ENCODE peak calls at places on chromosomes 1 and 21, in five cellular contexts. K is HepG2, U is right atrium auricular region, I is tibial artery, L is Caco-2. N is an unnamed sample. For H3K4me1, the result is how much of the 10 kb centered on the place peaks cover.

GRCh38 chr1:46577671-46578070 is 26.2 kb upstream of the KNCN start:
- DNase-seq in K (no peak), U (no peak), I (no peak), L (no peak), N (no peak)

GRCh38 chr21:45872471-45872870 is 109.1 kb upstream of the COL6A1 start:
- DNase-seq in K (no peak), U (no peak), I (no peak), L (no peak), N (no peak)

GRCh38 chr1:59238535-59238934 is 58.4 kb upstream of the FGGY start:
- DNase-seq in K (no peak), U (no peak), I (no peak), L (no peak), N (no peak)

GRCh38 chr1:156657971-156658319 is 16.0 kb downstream of the BCAN start:
- DNase-seq in K (no peak), U (no peak), I (no peak), L (no peak), N (no peak)

GRCh38 chr1:204408074-204408507 is 3.5 kb downstream of the PPP1R15B start:
- DNase-seq in K (no peak), U (peak), I (peak), L (no peak), N (peak)

GRCh38 chr1:174965006-174965971 is 34.5 kb upstream of the CACYBP start:
- DNase-seq in K (no peak), U (no peak), I (no peak), L (no peak), N (no peak)

GRCh38 chr21:35102488-35103407 is 53.6 kb upstream of the RUNX1 start:
- DNase-seq in K (peak), U (peak), I (peak), L (no peak), N (peak)

GRCh38 chr1:71228727-71229371 is 148.0 kb upstream of the ZRANB2 start:
- DNase-seq in K (no peak), U (no peak), I (no peak), L (no peak), N (no peak)

GRCh38 chr1:97306504-97306903 is 584.9 kb downstream of the PTBP2 start:
- DNase-seq in K (no peak), U (no peak), I (no peak), L (no peak), N (no peak)

GRCh38 chr1:167808104-167808503 is 86.3 kb downstream of the MPZL1 start:
- DNase-seq in K (no peak), U (no peak), I (no peak), L (no peak), N (no peak)

GRCh38 chr1:223770621-223771315 is 58.4 kb downstream of the CAPN2 start:
- DNase-seq in K (no peak), U (peak), I (no peak), L (no peak), N (no peak)

GRCh38 chr1:153578936-153579335 is 13.3 kb upstream of the S100A2 start:
- DNase-seq in K (no peak), U (no peak), I (peak), L (peak), N (no peak)

GRCh38 chr1:41958015-41958673 is 39.4 kb upstream of the HIVEP3 start:
- DNase-seq in K (no peak), U (no peak), I (no peak), L (no peak), N (no peak)

GRCh38 chr1:196142111-196142510 is 466.1 kb downstream of the KCNT2 start:
- DNase-seq in K (no peak), U (no peak), I (no peak), L (no peak), N (no peak)

GRCh38 chr21:17495680-17496079 is 17.2 kb upstream of the CXADR start:
- DNase-seq in K (peak), U (no peak), I (no peak), L (no peak), N (no peak)

GRCh38 chr1:97384294-97384952 is 536.4 kb downstream of the DPYD start:
- DNase-seq in K (no peak), U (no peak), I (no peak), L (no peak), N (no peak)

GRCh38 chr1:112618114-112618720 is 724 bp downstream of the ST7L start:
- DNase-seq in K (no peak), U (no peak), I (no peak), L (no peak), N (no peak)

GRCh38 chr1:27564264-27564579 is 39.7 kb downstream of the AHDC1 start:
- DNase-seq in K (no peak), U (no peak), I (no peak), L (no peak), N (no peak)
- H3K4me1 ChIP-seq in K (half or more), U (under half), I (half or more), L (under half), N (half or more)

DNA sequence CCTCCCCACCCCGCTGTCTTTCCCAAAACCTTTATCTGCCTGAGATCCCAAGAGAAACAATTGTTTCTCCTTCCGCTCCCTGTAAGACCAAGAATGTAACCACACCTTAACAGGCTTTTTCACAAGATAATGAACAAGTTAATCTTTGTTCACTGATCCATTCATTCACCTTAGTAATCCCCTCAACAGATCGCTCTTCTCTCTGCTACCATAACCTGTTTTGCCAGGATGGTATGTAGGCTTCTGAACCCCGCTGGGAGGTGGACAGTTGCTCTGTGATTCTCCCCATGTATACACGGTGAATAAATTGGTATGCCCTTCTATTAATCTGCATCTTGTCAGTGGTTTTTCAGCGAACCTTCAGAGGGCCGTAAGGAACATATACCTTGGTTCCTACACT is 18.7 kb upstream of the RGSL1 start:
- DNase-seq in K (no peak), U (no peak), I (no peak), L (no peak), N (no peak)
- TF ChIP-seq CTCF in K (no peak), U (no peak), I (no peak), L (no peak), N (no peak)

GRCh38 chr1:31902509-31902857 is 35.7 kb downstream of the PTP4A2 start:
- DNase-seq in K (no peak), U (no peak), I (no peak), L (no peak), N (no peak)

GRCh38 chr1:31905681-31906080 is 32.5 kb downstream of the PTP4A2 start:
- DNase-seq in K (no peak), U (no peak), I (no peak), L (no peak), N (no peak)

GRCh38 chr1:31905093-31905509 is 33.1 kb downstream of the PTP4A2 start:
- DNase-seq in K (no peak), U (no peak), I (no peak), L (no peak), N (no peak)

GRCh38 chr1:31904339-31905092 is 33.7 kb downstream of the PTP4A2 start:
- DNase-seq in K (peak), U (no peak), I (no peak), L (no peak), N (peak)

DNA sequence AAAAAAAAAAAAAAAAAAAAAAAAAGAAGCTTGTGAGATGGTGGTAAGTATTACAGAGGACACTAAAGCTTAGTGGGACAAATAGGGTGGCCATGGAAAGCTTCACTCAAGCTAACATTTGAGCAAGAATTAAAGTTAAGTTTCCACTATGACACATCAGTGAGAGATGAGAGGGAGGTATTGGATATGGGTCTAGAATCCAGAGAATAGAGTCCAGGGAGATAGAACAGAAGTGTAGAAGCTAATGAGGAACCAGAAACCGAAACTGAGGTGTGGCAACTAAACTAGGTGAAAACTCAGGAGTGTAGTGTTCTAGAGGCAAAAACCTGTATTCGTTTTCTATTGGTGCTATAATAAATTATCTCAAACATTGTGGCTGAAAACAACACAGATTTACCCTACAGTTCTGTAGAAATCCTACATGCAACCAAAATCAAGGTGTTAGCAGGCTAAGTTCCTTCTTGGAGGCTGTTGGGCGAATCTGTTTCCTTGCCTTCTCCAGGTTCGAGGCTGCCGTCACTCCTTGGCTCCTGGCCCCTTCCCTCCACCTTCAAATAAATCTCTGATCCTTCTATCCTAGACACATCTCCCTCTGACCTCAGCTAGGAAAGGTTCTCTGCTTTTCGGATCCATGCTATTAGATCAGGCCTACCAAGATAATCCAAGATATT is 36.2 kb downstream of the PTP4A2 start:
- DNase-seq in K (no peak), U (no peak), I (no peak), L (no peak), N (no peak)
- H3K4me3 ChIP-seq in K (no peak), U (no peak), I (no peak), L (no peak), N (no peak)

GRCh38 chr1:203308205-203309114 is 3.1 kb downstream of the BTG2 start:
- DNase-seq in K (no peak), U (no peak), I (peak), L (no peak), N (no peak)
- H3K4me1 ChIP-seq in K (under half), U (under half), I (under half), L (under half), N (half or more)

GRCh38 chr1:203166192-203166940 is 9.3 kb downstream of the MYBPH start:
- DNase-seq in K (peak), U (no peak), I (no peak), L (peak), N (no peak)
- TF ChIP-seq CTCF in K (peak), U (no peak), I (no peak), L (peak), N (no peak)

DNA sequence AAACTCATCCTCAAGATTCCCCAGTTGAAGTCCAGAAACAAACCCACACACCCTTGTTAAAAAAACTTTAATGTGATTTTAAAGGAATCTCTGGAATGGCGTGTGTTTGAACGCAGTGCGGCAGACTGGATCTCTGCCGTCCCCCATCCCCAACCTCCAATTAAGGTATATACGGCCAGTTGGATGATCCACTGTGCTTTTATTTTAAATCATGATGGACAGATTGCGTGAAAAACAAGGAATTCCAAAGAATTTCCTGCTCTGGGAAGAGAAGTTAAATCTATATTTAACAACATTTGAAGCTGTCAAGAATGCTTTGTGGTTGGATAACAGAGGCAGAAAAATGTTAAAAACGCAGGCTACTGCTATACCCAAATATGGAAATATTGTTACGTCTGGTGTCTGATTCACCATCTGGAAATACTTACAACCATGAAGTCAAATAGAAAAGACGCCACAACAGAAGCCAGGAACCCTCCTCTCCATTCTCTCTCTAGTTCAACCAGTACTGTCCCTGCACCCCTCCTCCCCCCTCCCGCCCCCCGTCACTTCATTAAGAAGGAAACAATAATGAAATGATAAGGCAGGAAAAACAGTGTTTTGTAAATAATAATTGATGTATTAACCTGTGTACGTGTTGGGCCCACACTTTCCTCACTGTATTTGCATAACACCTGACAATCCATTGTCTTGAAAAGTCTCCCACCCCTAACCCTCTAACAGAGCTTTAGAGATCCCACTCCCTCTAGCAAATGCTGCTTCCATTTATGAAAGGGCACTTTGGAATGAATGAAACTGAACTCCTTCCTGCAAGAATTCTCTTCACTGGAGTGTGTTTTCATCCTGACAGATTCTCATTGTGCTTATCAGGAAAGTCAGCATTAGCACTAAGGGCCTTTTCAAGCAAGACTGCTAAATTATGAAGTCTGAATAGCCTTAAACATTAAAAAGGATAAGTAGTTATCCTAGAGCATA is 2.0 kb upstream of the CCN1 start:
- DNase-seq in K (peak), U (no peak), I (no peak), L (no peak), N (no peak)
- H3K4me3 ChIP-seq in K (no peak), U (peak), I (peak), L (no peak), N (peak)

DNA sequence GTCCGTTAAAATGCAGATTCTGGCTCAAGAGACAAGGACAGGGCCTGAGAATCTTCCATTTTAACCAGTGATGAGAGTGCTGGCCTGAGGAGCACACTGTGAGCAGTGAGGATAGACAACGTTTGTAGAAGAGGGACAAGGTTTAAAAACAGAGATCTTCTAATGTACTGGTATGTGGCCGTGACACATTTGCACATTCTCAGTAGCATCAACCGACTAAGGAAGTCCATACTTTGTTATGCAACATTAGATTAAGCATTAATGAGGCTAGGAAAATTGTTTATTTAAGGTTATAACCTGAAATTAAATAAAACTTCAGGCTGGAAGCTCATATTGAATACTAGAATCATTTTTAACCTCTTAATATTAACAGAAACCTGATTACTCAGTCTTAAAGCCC is 98.9 kb downstream of the SLC45A1 start:
- DNase-seq in K (no peak), U (no peak), I (no peak), L (no peak), N (no peak)
- H3K4me1 ChIP-seq in K (under half), U (under half), I (half or more), L (under half), N (half or more)

GRCh38 chr21:41972511-41973205 is 18.8 kb upstream of the C2CD2 start:
- DNase-seq in K (no peak), U (peak), I (no peak), L (no peak), N (no peak)

GRCh38 chr21:41973427-41973831 is 19.6 kb upstream of the C2CD2 start:
- DNase-seq in K (no peak), U (peak), I (no peak), L (no peak), N (no peak)

GRCh38 chr21:41974752-41975053 is 20.9 kb upstream of the C2CD2 start:
- DNase-seq in K (no peak), U (peak), I (no peak), L (no peak), N (no peak)

GRCh38 chr21:41975391-41976272 is 21.8 kb upstream of the C2CD2 start:
- DNase-seq in K (no peak), U (no peak), I (no peak), L (peak), N (no peak)

GRCh38 chr21:41973861-41974751 is 20.3 kb upstream of the C2CD2 start:
- DNase-seq in K (peak), U (peak), I (no peak), L (no peak), N (peak)
- TF ChIP-seq CTCF in K (peak), U (no peak), I (no peak), L (no peak), N (no peak)

DNA sequence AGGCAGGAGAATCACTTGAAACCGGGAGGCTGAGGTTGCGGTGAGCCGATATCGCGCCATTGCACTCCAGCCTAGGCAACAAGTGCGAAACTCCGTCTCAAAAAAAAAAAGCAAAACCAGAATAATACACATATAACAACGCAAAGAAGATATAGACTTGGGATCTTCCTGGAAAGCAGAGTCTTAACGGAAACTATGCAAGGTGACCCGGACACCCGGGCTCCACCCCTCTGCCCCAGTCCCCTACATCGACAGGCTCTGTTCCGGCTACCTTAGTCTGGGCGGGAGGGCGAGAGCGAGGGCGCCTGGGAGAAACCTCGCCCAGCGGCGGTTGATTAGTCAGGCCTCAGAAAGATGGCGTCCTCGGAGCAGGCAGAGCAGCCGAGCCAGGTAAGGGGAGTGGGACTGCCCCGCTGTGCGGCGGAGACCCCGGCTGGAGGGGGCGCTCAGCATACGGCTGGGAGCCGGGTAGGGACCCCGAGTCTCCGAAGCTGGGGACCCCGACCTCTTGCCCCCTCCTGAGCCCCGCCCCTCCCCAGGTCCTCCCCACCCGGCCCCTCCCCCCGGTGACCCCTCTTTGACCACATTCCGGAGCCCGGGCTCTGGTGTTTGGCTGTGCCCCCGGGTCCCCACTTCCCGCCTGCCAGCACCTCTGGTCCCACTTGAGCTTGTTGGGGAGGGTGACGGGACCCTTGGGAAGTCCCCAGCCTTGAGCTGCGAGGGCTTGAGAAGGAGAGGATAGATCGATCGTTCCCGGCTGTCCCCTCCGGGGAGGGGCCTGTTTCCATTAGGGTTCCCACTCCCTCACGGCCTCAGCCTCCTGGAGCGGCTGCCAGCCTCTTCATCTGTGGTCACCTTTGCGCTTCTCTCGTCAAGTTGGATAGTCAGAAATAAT is at the start of gene PEX14:
- DNase-seq in K (peak), U (peak), I (peak), L (peak), N (peak)
- H3K4me3 ChIP-seq in K (peak), U (peak), I (peak), L (peak), N (peak)

GRCh38 chr21:15059397-15059796 is 5.4 kb downstream of the NRIP1 start:
- DNase-seq in K (no peak), U (no peak), I (no peak), L (no peak), N (no peak)

GRCh38 chr21:15058718-15059316 is 6.0 kb downstream of the NRIP1 start:
- DNase-seq in K (no peak), U (no peak), I (no peak), L (no peak), N (no peak)

GRCh38 chr21:15054606-15055239 is 10.1 kb downstream of the NRIP1 start:
- DNase-seq in K (no peak), U (no peak), I (no peak), L (no peak), N (no peak)

GRCh38 chr21:15054089-15054488 is 10.7 kb downstream of the NRIP1 start:
- DNase-seq in K (no peak), U (no peak), I (no peak), L (no peak), N (no peak)

GRCh38 chr21:15057290-15057689 is 7.5 kb downstream of the NRIP1 start:
- DNase-seq in K (no peak), U (no peak), I (no peak), L (no peak), N (no peak)
- H3K4me1 ChIP-seq in K (half or more), U (under half), I (under half), L (under half), N (half or more)

N was measured in left ventricle myocardium inferior.